ENCODE peak calls at places on chromosomes 5 and 9, in four cellular contexts. A is colonic mucosa, X is AG10803, E is mucosa of descending colon. N is an unnamed sample.

GRCh38 chr5:73321757-73322452 is 126.7 kb downstream of the FOXD1 start:
- DNase-seq in X (peak), A (no peak), E (no peak), N (no peak)

GRCh38 chr9:3441197-3441816 is 84.5 kb downstream of the RFX3 start:
- DNase-seq in A (peak), X (peak), E (peak), N (peak)

GRCh38 chr5:180636403-180637075 is 12.9 kb downstream of the FLT4 start:
- DNase-seq in E (peak), A (no peak), X (no peak), N (peak)

GRCh38 chr5:6745706-6746217 is 32.5 kb downstream of the TENT4A start:
- DNase-seq in A (no peak), E (no peak), X (peak), N (no peak)

GRCh38 chr9:16618524-16618923 is 251.9 kb downstream of the BNC2 start:
- DNase-seq in E (no peak), X (no peak), A (no peak), N (no peak)

GRCh38 chr9:84293001-84293798 is 47.4 kb downstream of the SLC28A3 start:
- DNase-seq in A (no peak), E (no peak), X (no peak), N (no peak)

GRCh38 chr9:37528652-37529072 is 42.9 kb downstream of the POLR1E start:
- DNase-seq in E (no peak), A (no peak), X (no peak), N (no peak)

GRCh38 chr5:127950707-127951356 is 132.7 kb upstream of the SLC12A2 start:
- DNase-seq in E (no peak), X (no peak), A (no peak), N (no peak)

GRCh38 chr5:113340537-113340936 is 94.3 kb downstream of the TSSK1B start:
- DNase-seq in A (no peak), E (no peak), X (no peak), N (no peak)

GRCh38 chr9:83707518-83707767 is 315 bp downstream of the UBQLN1 start:
- DNase-seq in X (peak), E (no peak), A (no peak), N (no peak)

GRCh38 chr9:133396952-133397351 is 20.8 kb downstream of the STKLD1 start:
- DNase-seq in E (peak), A (no peak), X (no peak), N (peak)

GRCh38 chr9:20593551-20593950 is 28.7 kb downstream of the MLLT3 start:
- DNase-seq in A (no peak), X (peak), E (no peak), N (no peak)

GRCh38 chr9:116549786-116550660 is 137.1 kb upstream of the TRIM32 start:
- DNase-seq in E (no peak), A (no peak), X (no peak), N (no peak)

GRCh38 chr5:130066644-130067043 is 162.4 kb downstream of the CHSY3 start:
- DNase-seq in E (no peak), X (peak), A (no peak), N (no peak)

GRCh38 chr9:130276121-130276520 is 10.6 kb downstream of the HMCN2 start:
- DNase-seq in E (no peak), A (no peak), X (peak), N (no peak)

GRCh38 chr9:128529191-128529590 is 23.2 kb upstream of the SPTAN1 start:
- DNase-seq in E (no peak), A (no peak), X (no peak), N (no peak)

GRCh38 chr9:124590886-124591641 is 83.9 kb upstream of the NR5A1 start:
- DNase-seq in A (peak), X (no peak), E (no peak), N (no peak)

GRCh38 chr5:113950186-113950585 is 411.7 kb upstream of the KCNN2 start:
- DNase-seq in E (no peak), A (no peak), X (no peak), N (no peak)

GRCh38 chr5:145825751-145826180 is 9.4 kb downstream of the PRELID2 start:
- DNase-seq in X (peak), E (no peak), A (no peak), N (no peak)

GRCh38 chr5:96408841-96409458 is 24.1 kb downstream of the PCSK1 start:
- DNase-seq in X (no peak), A (no peak), E (no peak), N (no peak)

GRCh38 chr5:53479656-53480473 is 564 bp upstream of the FST start:
- DNase-seq in A (peak), X (peak), E (peak), N (peak)

GRCh38 chr9:120920495-120921178 is 6.0 kb downstream of the TRAF1 start:
- DNase-seq in X (no peak), E (no peak), A (no peak), N (no peak)

GRCh38 chr9:133683494-133684460 is 47.6 kb downstream of the DBH start:
- DNase-seq in A (no peak), E (peak), X (peak), N (peak)

GRCh38 chr9:70832487-70832886 is 288.9 kb downstream of the TRPM3 start:
- DNase-seq in X (peak), E (no peak), A (no peak), N (no peak)

GRCh38 chr5:178384815-178385471 is 152.3 kb upstream of the PHYKPL start:
- DNase-seq in X (no peak), E (no peak), A (no peak), N (no peak)

GRCh38 chr9:108511200-108511756 is 344.5 kb downstream of the ACTL7B start:
- DNase-seq in E (no peak), A (no peak), X (peak), N (no peak)

GRCh38 chr9:108517591-108518365 is 338.0 kb downstream of the ACTL7B start:
- DNase-seq in E (no peak), A (no peak), X (no peak), N (no peak)

GRCh38 chr9:108515856-108516255 is 339.9 kb downstream of the ACTL7B start:
- DNase-seq in A (no peak), E (no peak), X (no peak), N (no peak)

GRCh38 chr9:108516391-108516790 is 339.4 kb downstream of the ACTL7B start:
- DNase-seq in E (no peak), A (no peak), X (no peak), N (no peak)

DNA sequence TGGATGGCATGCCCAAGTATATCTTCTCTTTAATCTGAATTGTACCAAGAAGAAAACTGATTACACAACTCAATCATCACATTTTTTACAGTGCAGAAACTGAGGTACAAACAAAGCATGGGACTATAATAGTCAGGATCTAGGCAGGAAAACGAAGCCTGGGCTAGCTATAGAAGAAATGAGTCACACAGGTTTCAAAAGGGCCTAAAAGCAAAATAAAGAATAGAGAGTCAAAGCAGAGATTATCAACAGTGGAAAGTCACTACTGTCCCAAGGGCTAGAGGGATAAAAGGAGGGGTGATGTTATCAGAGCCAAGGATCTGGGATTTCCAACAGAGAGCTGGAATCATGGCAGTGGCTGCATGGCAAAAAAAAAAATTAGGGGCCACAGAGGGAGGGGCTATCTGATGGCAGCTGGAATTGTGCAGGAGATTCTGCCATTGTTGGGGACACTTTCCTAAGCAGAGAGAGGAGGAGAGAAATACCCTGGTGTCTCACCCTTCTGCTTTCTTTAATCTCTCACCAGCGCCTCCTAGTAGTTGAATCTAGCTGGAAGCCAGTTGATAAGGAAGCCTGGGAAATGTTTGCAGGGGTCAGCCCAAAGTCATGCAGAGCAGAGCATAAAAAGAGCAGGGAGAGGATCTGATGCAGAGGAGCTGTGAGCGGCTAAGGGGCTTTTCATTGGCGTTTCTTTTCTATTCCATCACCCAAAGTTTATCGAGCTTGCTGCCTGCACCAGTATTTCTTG is 343.2 kb downstream of the ACTL7B start:
- DNase-seq in E (no peak), X (no peak), A (no peak), N (no peak)
- TF ChIP-seq CTCF in E (no peak), X (no peak), A (no peak), N (no peak)

GRCh38 chr5:32585446-32586250 is at the start of gene SUB1:
- DNase-seq in E (peak), X (peak), A (peak), N (peak)
- TF ChIP-seq CTCF in E (no peak), X (no peak), A (no peak), N (no peak)

GRCh38 chr9:73916016-73916673 is 581.0 kb upstream of the RORB start:
- DNase-seq in X (peak), E (no peak), A (no peak), N (no peak)
- TF ChIP-seq CTCF in X (peak), E (no peak), A (no peak), N (peak)

GRCh38 chr5:151283120-151283825 is 20.3 kb downstream of the SLC36A3 start:
- DNase-seq in E (no peak), A (no peak), X (no peak), N (no peak)

GRCh38 chr5:151286246-151286645 is 17.3 kb downstream of the SLC36A3 start:
- DNase-seq in E (no peak), X (no peak), A (no peak), N (no peak)

GRCh38 chr5:151285683-151286082 is 17.9 kb downstream of the SLC36A3 start:
- DNase-seq in E (no peak), X (no peak), A (no peak), N (no peak)

GRCh38 chr5:151281001-151281639 is 22.4 kb downstream of the SLC36A3 start:
- DNase-seq in A (no peak), E (no peak), X (no peak), N (no peak)

GRCh38 chr5:151284392-151284967 is 19.1 kb downstream of the SLC36A3 start:
- DNase-seq in X (no peak), E (no peak), A (no peak), N (no peak)
- TF ChIP-seq CTCF in X (no peak), E (no peak), A (no peak), N (no peak)

DNA sequence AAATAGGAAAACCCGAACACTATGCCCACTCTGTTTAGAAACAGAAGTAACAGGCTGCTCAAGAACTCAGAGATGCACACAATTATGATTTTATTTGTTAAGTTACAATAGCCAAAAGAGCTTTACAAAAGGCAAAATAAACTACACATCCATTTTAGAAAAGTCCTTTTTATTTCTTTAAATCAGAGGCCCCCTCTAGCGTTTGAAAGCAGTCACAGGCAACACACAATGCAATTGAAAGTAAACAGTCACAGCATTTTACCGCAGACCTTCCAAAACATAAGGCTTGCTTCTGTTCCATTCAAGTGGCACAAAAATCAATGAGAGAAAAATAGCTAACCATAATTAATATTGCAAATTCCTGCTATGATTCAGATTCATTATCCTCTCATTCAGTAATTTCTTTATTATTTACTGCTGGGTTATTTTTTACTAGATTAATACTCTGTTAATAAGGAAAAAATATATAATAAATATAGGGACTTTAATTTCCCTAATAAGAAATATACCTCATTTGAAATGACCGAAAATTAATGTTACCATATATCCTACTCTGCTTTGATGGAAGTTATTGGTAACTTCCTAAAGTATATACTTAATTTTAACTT is 78.3 kb downstream of the CEP120 start:
- DNase-seq in A (no peak), E (no peak), X (peak), N (no peak)
- TF ChIP-seq CTCF in A (peak), E (no peak), X (peak), N (peak)

DNA sequence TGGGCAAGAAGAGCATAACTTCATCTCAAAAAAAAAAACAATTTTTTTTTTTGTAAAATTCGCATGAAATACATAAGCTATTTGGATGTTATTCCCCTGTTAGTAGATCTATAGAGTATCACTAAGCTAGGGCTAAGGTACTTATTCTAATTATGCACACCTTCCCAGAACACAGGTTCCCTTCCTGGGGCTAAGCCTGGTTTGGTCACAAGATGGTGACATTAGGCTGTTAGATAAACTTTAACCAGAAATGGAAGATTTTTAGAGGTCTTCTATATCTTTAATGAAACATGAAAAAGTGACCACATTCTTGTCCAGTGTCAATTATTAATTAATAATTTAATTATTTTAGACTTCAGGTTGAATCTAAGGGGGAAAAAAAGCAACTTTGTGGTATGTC is 433.5 kb downstream of the CDH18 start:
- DNase-seq in A (no peak), E (no peak), X (no peak), N (no peak)
- TF ChIP-seq CTCF in A (no peak), E (no peak), X (no peak), N (no peak)